ENCODE peak calls at places on chromosome 1, in nine cellular contexts. Q, K, P, V, Z, M, F, H and W are unnamed samples.

GRCh38 chr1:159913451-159914192 is 11.7 kb downstream of the TAGLN2 start:
- DNase-seq in Q (peak), K (no peak), P (no peak), V (no peak), Z (no peak), M (no peak), F (no peak), H (no peak), W (no peak)

GRCh38 chr1:94100785-94101612 is 19.9 kb downstream of the ABCA4 start:
- DNase-seq in Q (no peak), K (no peak), P (no peak), V (no peak), Z (no peak), M (no peak), F (no peak), H (no peak), W (no peak)

GRCh38 chr1:176448340-176448739 is 14.6 kb upstream of the PAPPA2 start:
- DNase-seq in Q (no peak), K (no peak), P (no peak), V (no peak), Z (no peak), M (no peak), F (no peak), H (no peak), W (no peak)

GRCh38 chr1:228340686-228341449 is 65.8 kb downstream of the TRIM11 start:
- DNase-seq in Q (peak), K (no peak), P (no peak), V (no peak), Z (no peak), M (no peak), F (peak), H (no peak), W (no peak)

GRCh38 chr1:38502772-38503171 is 356.8 kb downstream of the RRAGC start:
- DNase-seq in Q (peak), K (no peak), P (no peak), V (peak), Z (no peak), M (peak), F (no peak), H (no peak), W (no peak)

GRCh38 chr1:200971955-200972711 is 51.4 kb downstream of the KIF21B start:
- DNase-seq in Q (peak), K (peak), P (no peak), V (peak), Z (peak), M (peak), F (peak), H (peak), W (peak)

GRCh38 chr1:27643626-27644368 is 8.8 kb upstream of the FGR start:
- DNase-seq in Q (peak), K (peak), P (peak), V (no peak), Z (peak), M (peak), F (peak), H (no peak), W (peak)

GRCh38 chr1:89942825-89943658 is 51.9 kb upstream of the ZNF326 start:
- DNase-seq in Q (no peak), K (peak), P (no peak), V (no peak), Z (no peak), M (no peak), F (no peak), H (no peak), W (no peak)

GRCh38 chr1:31747304-31747703 is 16.8 kb downstream of the ADGRB2 start:
- DNase-seq in Q (no peak), K (no peak), P (no peak), V (no peak), Z (no peak), M (no peak), F (no peak), H (no peak), W (no peak)

GRCh38 chr1:209689484-209689883 is 14.3 kb downstream of the G0S2 start:
- DNase-seq in Q (no peak), K (peak), P (no peak), V (no peak), Z (no peak), M (no peak), F (no peak), H (no peak), W (no peak)

GRCh38 chr1:90876098-90876497 is 145.7 kb downstream of the ZNF644 start:
- DNase-seq in Q (no peak), K (no peak), P (no peak), V (no peak), Z (no peak), M (no peak), F (no peak), H (no peak), W (no peak)

GRCh38 chr1:28365864-28366263 is 3.7 kb upstream of the PHACTR4 start:
- DNase-seq in Q (no peak), K (no peak), P (no peak), V (no peak), Z (no peak), M (no peak), F (no peak), H (no peak), W (peak)

GRCh38 chr1:35857830-35858229 is 25.2 kb upstream of the AGO1 start:
- DNase-seq in Q (no peak), K (peak), P (no peak), V (no peak), Z (no peak), M (no peak), F (peak), H (no peak), W (no peak)

GRCh38 chr1:41003640-41004220 is 17.8 kb downstream of the SLFNL1 start:
- DNase-seq in Q (no peak), K (peak), P (peak), V (no peak), Z (peak), M (peak), F (peak), H (peak), W (peak)